ENCODE peak calls at places on chromosome 1, in four cellular contexts. D is EL, J is astrocyte of the spinal cord, T is tibial nerve. B is an unnamed sample.

GRCh38 chr1:175015243-175015642 is 8.0 kb downstream of the MRPS14 start:
- DNase-seq in D (peak), T (no peak), J (peak), B (no peak)

GRCh38 chr1:43789604-43790288 is 82.4 kb downstream of the ST3GAL3 start:
- DNase-seq in T (no peak), J (no peak), D (no peak), B (peak)

GRCh38 chr1:200731654-200732332 is 6.9 kb upstream of the CAMSAP2 start:
- DNase-seq in D (no peak), J (no peak), T (no peak), B (no peak)

GRCh38 chr1:165496493-165496892 is 47.3 kb upstream of the LRRC52 start:
- DNase-seq in D (no peak), J (no peak), T (no peak), B (no peak)

GRCh38 chr1:11721301-11721700 is 14.6 kb upstream of the AGTRAP start:
- DNase-seq in D (no peak), J (no peak), T (no peak), B (no peak)

GRCh38 chr1:33169290-33170055 is 12.4 kb downstream of the TRIM62 start:
- DNase-seq in T (no peak), D (peak), J (peak), B (no peak)

GRCh38 chr1:116502915-116503314 is 67.9 kb downstream of the CD58 start:
- DNase-seq in J (no peak), T (no peak), D (no peak), B (no peak)

GRCh38 chr1:41387667-41388091 is 26.4 kb downstream of the FOXO6 start:
- DNase-seq in T (no peak), D (peak), J (peak), B (no peak)

GRCh38 chr1:209583408-209583807 is at the start of gene CAMK1G:
- DNase-seq in T (no peak), D (peak), J (peak), B (no peak)